ENCODE peak calls at places on chromosome 10, in six cellular contexts. F, P, X, J, N and U are unnamed samples.

GRCh38 chr10:79168231-79168630 is 99.5 kb downstream of the ZMIZ1 start:
- DNase-seq in X (no peak), N (no peak), J (no peak), P (no peak), F (no peak), U (no peak)

GRCh38 chr10:22997102-22997501 is 69.2 kb downstream of the ARMC3 start:
- DNase-seq in X (no peak), F (peak), P (no peak), N (no peak), J (peak), U (no peak)

GRCh38 chr10:62916157-62916603 is 100.0 kb upstream of the EGR2 start:
- DNase-seq in X (no peak), P (no peak), F (peak), N (no peak), J (peak), U (no peak)

GRCh38 chr10:124349993-124350280 is 68.8 kb downstream of the OAT start:
- DNase-seq in F (no peak), X (no peak), P (no peak), N (no peak), J (no peak), U (no peak)

GRCh38 chr10:90579602-90580242 is 278.1 kb downstream of the HTR7 start:
- DNase-seq in N (no peak), J (peak), X (no peak), P (no peak), F (peak), U (no peak)

GRCh38 chr10:78524941-78525340 is 491.3 kb downstream of the RPS24 start:
- DNase-seq in F (no peak), J (no peak), N (no peak), P (no peak), X (peak), U (no peak)

GRCh38 chr10:110725809-110726641 is 81.9 kb downstream of the RBM20 start:
- DNase-seq in X (no peak), F (no peak), N (no peak), P (peak), J (peak), U (no peak)

GRCh38 chr10:124168581-124168980 is 75.2 kb upstream of the CHST15 start:
- DNase-seq in X (no peak), N (no peak), F (no peak), J (no peak), P (no peak), U (peak)

GRCh38 chr10:128869101-128869712 is 597.8 kb upstream of the MGMT start:
- DNase-seq in P (no peak), F (no peak), X (no peak), N (no peak), J (no peak), U (no peak)

GRCh38 chr10:128865398-128865797 is 601.6 kb upstream of the MGMT start:
- DNase-seq in P (no peak), X (no peak), F (no peak), N (no peak), J (no peak), U (no peak)

GRCh38 chr10:128868481-128868880 is 598.6 kb upstream of the MGMT start:
- DNase-seq in P (no peak), X (no peak), N (no peak), F (no peak), J (no peak), U (no peak)

GRCh38 chr10:128867119-128867518 is 599.9 kb upstream of the MGMT start:
- DNase-seq in X (no peak), J (no peak), N (no peak), F (no peak), P (no peak), U (no peak)

DNA sequence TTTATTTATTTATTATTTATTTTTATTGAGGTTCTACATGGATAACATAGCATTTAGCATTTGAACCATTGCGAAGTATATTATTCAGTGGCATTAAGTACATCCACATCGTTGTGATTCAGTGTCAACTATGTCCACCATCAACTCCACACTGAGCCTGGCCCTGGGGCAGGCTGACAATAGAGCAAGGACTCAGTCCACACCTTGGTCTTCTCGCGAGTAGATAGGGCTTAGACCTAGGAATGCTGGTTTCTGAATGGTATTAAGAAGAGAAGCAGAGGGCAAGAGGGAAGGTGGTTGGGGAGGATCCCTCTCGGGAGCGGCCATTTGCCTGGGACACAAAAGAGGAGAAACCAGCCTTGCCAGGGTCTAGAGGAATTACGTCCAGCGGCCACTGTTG is 599.2 kb upstream of the MGMT start:
- DNase-seq in P (no peak), J (no peak), F (no peak), X (peak), N (no peak), U (no peak)
- TF ChIP-seq CTCF in P (no peak), J (no peak), F (no peak), X (no peak), N (no peak), U (no peak)

DNA sequence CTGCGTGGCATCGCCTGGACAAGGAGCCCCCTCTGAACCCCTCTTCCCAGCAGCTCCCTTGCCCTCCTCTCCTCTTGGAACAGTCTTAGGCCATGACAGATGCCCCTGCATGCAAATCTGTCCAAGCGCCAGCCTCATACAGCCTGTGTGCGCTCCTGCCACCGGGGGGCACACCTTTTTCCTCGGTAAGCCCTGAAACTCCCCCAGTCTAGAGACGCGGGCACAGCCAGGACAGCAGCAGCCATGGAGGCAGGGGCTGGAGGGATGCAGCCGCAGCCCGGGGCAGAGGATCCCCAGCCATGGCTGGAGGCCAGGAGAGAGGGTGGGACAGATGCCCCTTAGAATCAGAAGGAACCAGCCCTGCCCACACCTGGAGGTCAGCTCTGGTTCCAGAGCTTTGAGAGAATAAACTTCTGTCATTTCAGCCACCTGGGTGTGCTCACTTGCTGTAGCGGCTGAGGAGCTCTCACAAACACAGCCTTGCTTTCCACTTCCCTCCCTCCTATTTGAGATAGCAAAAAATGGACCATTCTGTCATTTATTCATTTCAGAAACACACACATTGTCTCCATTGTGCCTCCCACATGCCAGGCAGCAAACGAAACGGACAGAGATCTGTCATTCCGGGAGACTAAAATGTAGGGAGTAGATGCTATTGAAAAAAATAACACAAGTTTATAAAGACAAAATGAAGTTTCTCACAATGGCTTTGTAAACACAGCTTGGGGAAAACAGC is 241.5 kb downstream of the WDR37 start:
- DNase-seq in X (no peak), N (no peak), F (no peak), J (no peak), P (peak), U (no peak)
- TF ChIP-seq CTCF in X (no peak), N (no peak), F (no peak), J (no peak), P (peak), U (no peak)

GRCh38 chr10:28797904-28798371 is 120.6 kb downstream of the BAMBI start:
- DNase-seq in F (peak), X (no peak), P (no peak), J (peak), N (no peak), U (no peak)
- TF ChIP-seq CTCF in F (no peak), X (no peak), P (no peak), J (no peak), N (no peak), U (no peak)

DNA sequence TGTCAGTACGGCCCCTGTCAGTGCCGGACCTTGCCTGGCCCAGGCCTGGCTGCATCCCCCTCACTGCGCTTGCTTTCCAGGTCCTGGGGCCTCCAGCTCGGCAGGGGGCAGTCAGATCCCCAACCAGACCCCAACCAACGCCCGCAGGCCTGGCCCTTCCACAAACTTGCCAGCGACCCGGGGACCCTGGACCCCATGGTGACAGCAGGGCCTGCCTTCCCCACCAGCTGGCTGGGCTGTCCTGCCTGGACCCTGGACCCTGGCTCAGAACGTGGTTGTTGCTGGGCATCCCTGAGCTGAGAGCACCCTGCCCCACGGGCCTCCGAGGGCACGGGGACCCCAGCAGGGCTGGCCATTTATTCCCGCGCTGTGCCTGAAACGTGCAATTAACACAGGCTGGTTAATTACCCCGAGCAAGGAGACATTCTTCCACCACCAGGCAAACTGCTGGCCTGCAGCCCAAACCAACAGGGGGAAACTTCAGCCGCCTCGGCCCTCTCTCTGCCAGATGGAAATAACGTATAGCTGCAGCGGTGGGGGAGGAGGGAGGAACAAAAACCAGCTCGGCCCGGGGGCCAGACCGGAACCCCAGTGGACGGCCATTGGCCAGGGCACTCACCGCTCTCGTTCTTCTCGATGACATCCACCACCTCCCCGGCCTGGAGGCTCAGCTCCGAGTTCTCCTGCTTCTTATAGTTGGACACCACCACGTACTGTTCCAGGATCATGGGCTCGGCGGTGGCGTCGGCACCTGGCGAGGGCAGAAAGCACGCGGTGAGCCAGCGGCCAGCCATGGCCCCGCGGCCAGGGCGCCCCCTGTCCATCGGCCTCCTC is 167.1 kb downstream of the NEURL1 start:
- DNase-seq in P (no peak), X (peak), F (no peak), J (peak), N (peak), U (no peak)
- TF ChIP-seq CTCF in P (no peak), X (no peak), F (no peak), J (peak), N (no peak), U (no peak)

GRCh38 chr10:75401569-75402485 is at the start of gene ZNF503:
- DNase-seq in N (peak), P (no peak), J (peak), X (peak), F (peak), U (peak)
- TF ChIP-seq CTCF in N (no peak), P (no peak), J (peak), X (peak), F (no peak), U (peak)

DNA sequence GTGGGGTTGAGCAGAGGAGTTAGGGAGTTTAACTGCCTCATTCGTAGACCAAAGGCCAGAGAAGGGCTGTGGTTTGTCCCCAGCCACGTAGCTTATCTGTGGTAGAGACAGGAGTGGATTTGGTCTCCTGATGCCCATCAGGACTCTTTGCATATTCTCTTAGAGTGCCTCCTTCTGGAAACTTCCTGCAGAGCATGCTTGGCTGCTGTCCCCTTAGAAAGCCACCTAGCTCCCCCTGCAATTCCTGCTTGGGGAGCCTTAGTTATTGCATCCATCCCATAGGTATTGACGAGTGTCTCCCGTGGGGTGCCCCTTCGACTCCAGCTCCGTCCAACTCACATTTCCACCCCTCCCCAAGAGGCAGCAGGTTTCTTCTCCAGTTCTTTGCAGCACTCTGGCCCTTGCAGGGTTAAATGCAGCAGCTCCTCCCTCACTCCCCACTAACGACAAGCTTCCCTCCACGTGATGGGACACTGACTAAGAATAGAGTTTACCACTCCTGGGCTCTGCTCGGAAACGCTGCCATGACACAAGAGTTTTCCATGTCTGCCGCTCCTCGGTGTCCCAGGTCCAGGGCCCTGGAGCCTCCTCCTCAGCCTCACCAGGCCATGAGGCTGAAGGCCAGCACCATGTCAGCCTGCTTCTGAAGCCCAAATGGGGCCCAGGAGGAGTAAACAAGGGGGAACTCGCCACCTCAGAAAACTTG is 147.8 kb upstream of the UNC5B start:
- DNase-seq in P (no peak), F (peak), J (no peak), X (no peak), N (no peak), U (no peak)
- TF ChIP-seq CTCF in P (peak), F (no peak), J (no peak), X (no peak), N (no peak), U (no peak)